ENCODE peak calls at places on chromosome 3, in eight cellular contexts. F is GM23338, J is endodermal cell, U is IMR-90, E is heart left ventricle, W is fibroblast of lung, T is psoas muscle, Q is lung. K is an unnamed sample.

GRCh38 chr3:175484666-175485065 is 625.5 kb downstream of the NAALADL2 start:
- DNase-seq in E (no peak), J (no peak), W (no peak), T (no peak), U (no peak), F (no peak), Q (no peak), K (no peak)

GRCh38 chr3:32138545-32139104 is 32.2 kb downstream of the GPD1L start:
- DNase-seq in F (no peak), J (no peak), W (peak), Q (no peak), T (no peak), E (no peak), U (peak), K (no peak)

GRCh38 chr3:187293514-187293870 is 2.0 kb upstream of the MASP1 start:
- DNase-seq in F (no peak), E (no peak), Q (no peak), U (no peak), J (no peak), T (no peak), W (no peak), K (no peak)

GRCh38 chr3:115858995-115859807 is 235.9 kb downstream of the GAP43 start:
- DNase-seq in E (no peak), J (peak), U (no peak), Q (no peak), T (no peak), W (no peak), F (peak), K (no peak)

GRCh38 chr3:183028416-183028815 is 48.1 kb upstream of the DCUN1D1 start:
- DNase-seq in W (no peak), J (no peak), U (no peak), Q (no peak), F (no peak), T (no peak), E (no peak), K (no peak)

GRCh38 chr3:100127792-100128191 is 13.5 kb upstream of the FILIP1L start:
- DNase-seq in E (no peak), J (no peak), Q (no peak), F (no peak), U (no peak), W (no peak), T (no peak), K (no peak)

GRCh38 chr3:27616031-27616430 is 106.1 kb downstream of the EOMES start:
- DNase-seq in Q (no peak), J (no peak), W (no peak), E (no peak), U (no peak), T (no peak), F (no peak), K (no peak)

GRCh38 chr3:188343894-188344293 is 189.9 kb downstream of the LPP start:
- DNase-seq in Q (no peak), J (no peak), U (no peak), W (peak), F (no peak), T (no peak), E (no peak), K (peak)

GRCh38 chr3:197541756-197542539 is 13.8 kb downstream of the BDH1 start:
- DNase-seq in U (peak), W (peak), Q (no peak), F (peak), T (peak), J (peak), E (no peak), K (peak)

GRCh38 chr3:124791639-124792111 is 61.4 kb downstream of the UMPS start:
- DNase-seq in U (peak), J (no peak), F (no peak), T (peak), W (peak), Q (peak), E (no peak), K (peak)

GRCh38 chr3:52845157-52845556 is 10.3 kb upstream of the MUSTN1 start:
- DNase-seq in Q (peak), U (peak), T (peak), J (no peak), F (no peak), E (no peak), W (no peak), K (peak)

GRCh38 chr3:48399387-48400172 is 27.6 kb downstream of the FBXW12 start:
- DNase-seq in E (no peak), J (peak), Q (peak), W (no peak), F (peak), T (peak), U (no peak), K (no peak)

GRCh38 chr3:197736010-197736490 is 654 bp downstream of the RUBCN start:
- DNase-seq in J (peak), E (peak), Q (no peak), W (no peak), F (peak), T (peak), U (no peak), K (no peak)

GRCh38 chr3:11509175-11510000 is 134.3 kb downstream of the VGLL4 start:
- DNase-seq in J (peak), Q (peak), T (peak), F (peak), E (peak), W (peak), U (peak), K (peak)

GRCh38 chr3:103440539-103441113 is 1005.8 kb downstream of the ZPLD1 start:
- DNase-seq in J (no peak), Q (no peak), T (no peak), W (peak), F (peak), E (no peak), U (peak), K (no peak)

DNA sequence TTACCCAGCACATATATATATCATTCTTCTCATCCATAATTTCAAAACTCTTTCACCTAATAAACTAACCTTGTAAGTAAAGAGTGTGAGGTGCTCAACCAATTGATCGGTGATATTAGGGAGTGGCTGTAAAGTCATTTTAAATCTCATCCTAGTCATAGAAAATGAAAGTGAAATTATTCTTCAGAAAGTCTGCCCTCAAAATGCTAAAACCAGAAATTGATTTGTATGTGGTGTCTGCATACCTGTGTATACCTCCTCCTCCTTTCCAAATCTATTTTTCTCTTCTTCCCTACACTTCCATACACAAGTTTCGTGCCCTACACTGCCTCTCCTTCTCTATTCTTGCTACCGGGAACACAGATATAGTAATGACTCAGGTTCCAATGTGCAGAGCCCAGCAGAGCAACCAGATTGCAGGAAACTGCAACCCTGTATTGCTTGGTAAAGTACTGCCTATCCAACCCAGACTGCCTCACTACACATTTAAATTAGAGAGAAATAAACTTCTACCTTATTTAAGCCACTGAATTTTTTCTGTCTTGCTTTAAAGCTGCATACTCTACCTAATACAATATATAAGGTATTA is 7.4 kb upstream of the TBC1D5 start:
- DNase-seq in F (no peak), U (no peak), W (no peak), J (no peak), E (no peak), Q (no peak), T (no peak), K (no peak)
- H3K27ac ChIP-seq in F (no peak), U (no peak), W (no peak), J (no peak), E (no peak), Q (no peak), T (no peak), K (no peak)

DNA sequence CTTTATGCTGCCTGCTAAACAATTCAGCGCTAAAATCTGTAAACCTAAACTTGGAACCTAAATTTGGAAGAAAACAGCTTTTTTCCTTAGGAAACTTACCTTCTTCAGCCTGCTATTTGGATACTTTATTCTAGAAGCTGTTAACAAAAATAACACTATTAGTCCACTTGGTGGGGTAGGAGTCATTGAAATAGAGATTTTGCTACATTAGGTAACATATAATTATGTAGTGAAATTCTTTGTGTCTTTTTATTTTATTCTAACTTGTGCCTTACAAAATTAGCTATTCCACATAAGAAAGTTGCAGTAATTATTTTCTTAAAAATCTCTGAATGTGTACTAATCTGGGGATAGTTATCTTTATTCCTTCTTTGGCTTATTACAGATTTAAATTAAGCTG is 360.4 kb upstream of the ROBO2 start:
- DNase-seq in T (no peak), E (no peak), W (no peak), J (no peak), U (no peak), F (peak), Q (no peak), K (no peak)
- TF ChIP-seq CTCF in T (no peak), E (no peak), W (peak), J (peak), U (no peak), F (peak), Q (no peak), K (no peak)

GRCh38 chr3:63943678-63944077 is 31.5 kb upstream of the SCAANT1 start:
- DNase-seq in J (no peak), Q (no peak), F (no peak), E (no peak), U (no peak), W (no peak), T (no peak), K (no peak)
- H3K27ac ChIP-seq in J (no peak), Q (no peak), F (peak), E (no peak), U (no peak), W (no peak), T (no peak), K (no peak)

GRCh38 chr3:25663324-25664065 is 1.2 kb downstream of the TOP2B start:
- DNase-seq in J (peak), T (no peak), W (peak), E (no peak), U (peak), F (peak), Q (no peak), K (no peak)
- TF ChIP-seq CTCF in J (no peak), T (no peak), W (no peak), E (no peak), U (no peak), F (no peak), Q (no peak), K (no peak)

GRCh38 chr3:46196261-46196957 is 11.7 kb downstream of the CCR1 start:
- DNase-seq in T (no peak), U (no peak), Q (no peak), J (no peak), E (no peak), F (no peak), W (no peak), K (no peak)
- H3K27ac ChIP-seq in T (no peak), U (no peak), Q (no peak), J (no peak), E (no peak), F (no peak), W (no peak), K (no peak)

DNA sequence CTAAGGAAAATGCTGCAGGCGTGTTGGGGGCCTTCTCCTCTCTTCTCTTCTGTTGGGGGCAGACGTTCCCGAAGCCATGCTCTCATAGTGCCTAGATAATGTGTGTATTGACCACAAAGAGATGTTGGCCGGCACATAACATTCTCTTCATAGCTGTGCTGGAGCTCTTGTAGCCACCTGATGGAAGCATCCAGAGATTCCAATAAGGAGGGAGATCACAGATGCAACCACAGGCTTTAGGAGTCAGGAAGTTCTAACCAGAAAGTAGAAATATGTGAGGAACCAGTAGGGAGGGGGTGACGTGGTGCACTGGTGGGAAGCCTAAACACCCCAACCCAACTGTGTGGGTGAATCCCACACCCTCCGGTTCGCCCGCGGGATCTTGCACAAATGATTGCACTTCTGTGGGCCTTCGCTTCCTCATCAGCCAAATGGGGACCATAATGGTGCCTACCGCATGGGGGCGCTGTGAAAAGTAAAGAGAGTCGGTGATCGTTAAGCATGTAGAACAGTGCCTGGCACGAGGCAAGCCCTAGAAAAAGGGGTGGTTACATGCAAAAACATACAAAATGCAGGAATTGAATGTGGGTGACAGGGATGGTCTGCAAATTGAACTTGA is 87.8 kb downstream of the TOP2B start:
- DNase-seq in W (peak), J (peak), Q (no peak), U (no peak), F (peak), E (no peak), T (no peak), K (no peak)
- TF ChIP-seq CTCF in W (no peak), J (peak), Q (no peak), U (no peak), F (peak), E (no peak), T (no peak), K (no peak)

GRCh38 chr3:150238043-150238802 is 169.9 kb upstream of the TSC22D2 start:
- DNase-seq in T (no peak), U (no peak), E (no peak), J (no peak), Q (no peak), F (no peak), W (peak), K (no peak)

GRCh38 chr3:150235799-150236198 is 172.3 kb upstream of the TSC22D2 start:
- DNase-seq in T (no peak), Q (no peak), F (no peak), U (peak), E (no peak), W (peak), J (no peak), K (no peak)

GRCh38 chr3:150237490-150237889 is 170.6 kb upstream of the TSC22D2 start:
- DNase-seq in T (peak), E (no peak), J (no peak), F (no peak), U (peak), W (peak), Q (no peak), K (peak)

GRCh38 chr3:150238995-150239612 is 169.0 kb upstream of the TSC22D2 start:
- DNase-seq in Q (no peak), W (no peak), E (no peak), J (peak), F (peak), U (no peak), T (no peak), K (no peak)

GRCh38 chr3:150236683-150237082 is 171.4 kb upstream of the TSC22D2 start:
- DNase-seq in U (no peak), J (no peak), W (peak), E (no peak), T (no peak), F (no peak), Q (no peak), K (no peak)
- H3K27ac ChIP-seq in U (peak), J (no peak), W (peak), E (no peak), T (peak), F (no peak), Q (no peak), K (no peak)

DNA sequence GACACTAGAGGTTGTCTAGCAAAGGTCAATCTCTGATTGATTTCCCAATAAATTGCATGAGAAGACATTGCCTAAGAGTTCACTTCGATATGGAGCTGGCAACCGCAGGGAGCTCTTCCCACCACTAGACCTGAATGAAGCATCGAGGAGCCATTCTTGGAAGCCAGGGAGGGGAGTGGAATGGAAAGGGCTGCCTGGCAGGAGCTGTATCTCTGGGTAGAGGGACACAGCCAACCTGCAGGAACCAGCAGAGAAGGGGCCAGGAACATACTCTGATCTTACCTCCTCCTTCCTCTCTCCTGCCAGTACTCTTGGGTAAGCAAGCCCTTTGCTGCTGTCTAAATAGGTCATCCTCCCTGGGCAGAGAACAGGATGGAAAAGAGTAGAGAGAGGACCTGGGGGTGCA is 156.9 kb upstream of the TSC22D2 start:
- DNase-seq in W (peak), T (no peak), J (no peak), F (peak), E (no peak), U (no peak), Q (no peak), K (peak)
- TF ChIP-seq CTCF in W (no peak), T (no peak), J (peak), F (peak), E (no peak), U (no peak), Q (no peak), K (no peak)

GRCh38 chr3:10286596-10287295 is 6.0 kb downstream of the GHRL start:
- DNase-seq in E (no peak), W (peak), F (peak), J (peak), U (peak), Q (peak), T (no peak), K (no peak)

GRCh38 chr3:10284496-10284895 is 8.3 kb downstream of the GHRL start:
- DNase-seq in Q (no peak), W (no peak), J (no peak), F (no peak), U (no peak), E (no peak), T (no peak), K (no peak)

GRCh38 chr3:10285742-10286524 is 6.8 kb downstream of the GHRL start:
- DNase-seq in W (peak), Q (no peak), U (peak), T (no peak), J (no peak), E (no peak), F (no peak), K (no peak)

GRCh38 chr3:10283638-10284037 is 9.1 kb downstream of the GHRL start:
- DNase-seq in W (no peak), J (no peak), U (no peak), E (no peak), Q (peak), T (no peak), F (no peak), K (no peak)

GRCh38 chr3:10285307-10285706 is 7.4 kb downstream of the GHRL start:
- DNase-seq in J (no peak), T (no peak), W (no peak), U (no peak), Q (no peak), E (no peak), F (no peak), K (no peak)
- H3K27ac ChIP-seq in J (peak), T (no peak), W (no peak), U (no peak), Q (no peak), E (no peak), F (no peak), K (no peak)

K was measured in gastrocnemius medialis.